ENCODE peak calls at places on chromosome 12, in eight cellular contexts. E, A, H, W, S, J, Y and V are unnamed samples.

GRCh38 chr12:109572506-109572845 is 828 bp downstream of the MMAB start:
- DNase-seq in S (no peak), A (no peak), Y (no peak), H (no peak), W (peak; percentile 6), J (no peak), E (no peak), V (no peak)

GRCh38 chr12:80692114-80692513 is 15.3 kb upstream of the MYF6 start:
- DNase-seq in S (no peak), A (no peak), W (no peak), Y (no peak), J (no peak), H (no peak), E (peak; percentile 95), V (no peak)

GRCh38 chr12:109503611-109504010 is 26.2 kb downstream of the UBE3B start:
- DNase-seq in J (no peak), A (no peak), Y (no peak), E (no peak), H (no peak), S (no peak), W (no peak), V (no peak)

GRCh38 chr12:42695490-42695995 is 106.0 kb upstream of the PRICKLE1 start:
- DNase-seq in A (no peak), H (no peak), J (no peak), S (no peak), Y (no peak), W (no peak), E (no peak), V (no peak)

GRCh38 chr12:79933580-79934264 is 1.2 kb downstream of the PPP1R12A start:
- DNase-seq in J (peak; percentile 37), H (no peak), W (peak; percentile 39), S (no peak), E (peak; percentile 33), A (no peak), Y (no peak), V (peak; percentile 8)

GRCh38 chr12:53025250-53025649 is 19.0 kb downstream of the EIF4B start:
- DNase-seq in A (no peak), S (no peak), H (no peak), J (no peak), Y (no peak), W (no peak), E (no peak), V (no peak)

GRCh38 chr12:76329163-76329562 is 19.1 kb downstream of the BBS10 start:
- DNase-seq in W (peak; percentile 63), H (no peak), E (no peak), J (peak; percentile 77), A (no peak), S (no peak), Y (peak; percentile 83), V (no peak)

GRCh38 chr12:108589028-108589839 is 8.7 kb downstream of the TMEM119 start:
- DNase-seq in H (no peak), E (no peak), S (peak; percentile 48), J (peak; percentile 62), Y (peak; percentile 38), W (peak; percentile 67), A (no peak), V (no peak)

GRCh38 chr12:103523771-103524170 is 28.0 kb upstream of the C12orf42 start:
- DNase-seq in Y (no peak), H (no peak), S (no peak), J (no peak), E (no peak), A (no peak), W (no peak), V (no peak)

GRCh38 chr12:119448737-119449136 is 114.2 kb downstream of the CCDC60 start:
- DNase-seq in A (no peak), Y (no peak), E (no peak), H (no peak), S (peak; percentile 29), W (no peak), J (no peak), V (no peak)

GRCh38 chr12:1650954-1651353 is 21.9 kb downstream of the WNT5B start:
- DNase-seq in S (no peak), E (no peak), A (no peak), Y (no peak), H (no peak), W (no peak), J (no peak), V (no peak)

GRCh38 chr12:114096461-114096860 is 130.3 kb upstream of the RBM19 start:
- DNase-seq in E (no peak), J (no peak), A (no peak), S (no peak), H (no peak), Y (no peak), W (no peak), V (no peak)

GRCh38 chr12:96981053-96981452 is 74.0 kb downstream of the NEDD1 start:
- DNase-seq in J (peak; percentile 89), Y (peak; percentile 12), A (no peak), W (peak; percentile 88), S (peak; percentile 25), E (no peak), H (no peak), V (no peak)

GRCh38 chr12:57574795-57575194 is 16.2 kb upstream of the PIP4K2C start:
- DNase-seq in A (no peak), J (no peak), H (no peak), W (no peak), E (no peak), Y (no peak), S (no peak), V (no peak)

GRCh38 chr12:67394600-67394999 is 125.4 kb downstream of the CAND1 start:
- DNase-seq in E (peak; percentile 10), A (no peak), S (no peak), H (peak; percentile 79), Y (peak; percentile 8), J (peak; percentile 83), W (peak; percentile 83), V (no peak)

GRCh38 chr12:51218607-51219161 is 822 bp upstream of the POU6F1 start:
- DNase-seq in J (peak; percentile 13), Y (no peak), W (no peak), H (no peak), A (no peak), S (no peak), E (peak; percentile 33), V (no peak)

GRCh38 chr12:104091136-104091535 is 26.8 kb downstream of the HCFC2 start:
- DNase-seq in W (no peak), A (no peak), H (no peak), S (no peak), Y (no peak), J (no peak), E (no peak), V (no peak)

GRCh38 chr12:89461649-89462612 is 62.7 kb downstream of the GALNT4 start:
- DNase-seq in A (no peak), E (peak; percentile 82), J (peak; percentile 68), S (peak; percentile 41), H (no peak), W (peak; percentile 83), Y (peak; percentile 52), V (no peak)

GRCh38 chr12:76790564-76791552 is 26.9 kb downstream of the ZDHHC17 start:
- DNase-seq in Y (no peak), H (no peak), S (no peak), J (peak; percentile 17), E (peak; percentile 53), W (peak; percentile 27), A (no peak), V (no peak)

GRCh38 chr12:57166971-57167371 is 19.6 kb upstream of the LRP1-AS start:
- DNase-seq in E (no peak), A (no peak), J (peak; percentile 66), H (no peak), W (peak; percentile 76), S (no peak), Y (no peak), V (no peak)

GRCh38 chr12:100375023-100375737 is 18.3 kb downstream of the SLC17A8 start:
- DNase-seq in H (no peak), S (peak; percentile 39), E (peak; percentile 11), Y (peak; percentile 4), J (peak; percentile 90), A (peak; percentile 34), W (peak; percentile 72), V (no peak)

GRCh38 chr12:1425396-1425729 is 169.0 kb downstream of the FBXL14 start:
- DNase-seq in S (no peak), A (no peak), J (no peak), H (no peak), Y (no peak), E (no peak), W (no peak), V (no peak)

GRCh38 chr12:49187184-49187583 is 1.7 kb downstream of the TUBA1A start:
- DNase-seq in W (peak; percentile 70), H (no peak), J (peak; percentile 75), A (no peak), S (peak; percentile 57), Y (peak; percentile 15), E (peak; percentile 94), V (no peak)

GRCh38 chr12:13163868-13164267 is 32.7 kb upstream of the EMP1 start:
- DNase-seq in Y (no peak), J (no peak), S (no peak), E (peak; percentile 38), H (no peak), W (no peak), A (peak; percentile 22), V (no peak)

GRCh38 chr12:111377440-111377839 is 8.5 kb upstream of the PHETA1 start:
- DNase-seq in S (no peak), Y (no peak), W (no peak), E (no peak), A (no peak), H (no peak), J (no peak), V (no peak)

GRCh38 chr12:103197725-103198388 is 240.4 kb downstream of the ASCL1 start:
- DNase-seq in W (no peak), Y (no peak), A (no peak), J (no peak), S (no peak), E (no peak), H (no peak), V (no peak)